ENCODE peak calls at places on chromosome 5, in four cellular contexts. O is heart left ventricle, W is mucosa of descending colon, Z is upper lobe of right lung. H is an unnamed sample.

GRCh38 chr5:7811715-7812114 is 39.2 kb downstream of the CFAP90 start:
- ATAC-seq in O (no peak), W (no peak), Z (no peak), H (no peak)

GRCh38 chr5:93819666-93820065 is 78.3 kb upstream of the POU5F2 start:
- ATAC-seq in O (no peak), W (no peak), Z (no peak), H (no peak)

GRCh38 chr5:27639005-27639612 is 600.7 kb upstream of the CDH9 start:
- ATAC-seq in O (no peak), W (no peak), Z (peak; percentile 27), H (no peak)

GRCh38 chr5:94674841-94675382 is 56.4 kb downstream of the SLF1 start:
- ATAC-seq in O (no peak), W (no peak), Z (no peak), H (no peak)

GRCh38 chr5:129903466-129904101 is 681 bp upstream of the CHSY3 start:
- ATAC-seq in O (peak; percentile 29), W (peak; percentile 19), Z (peak; percentile 49), H (no peak)

GRCh38 chr5:96329886-96330531 is 103.0 kb downstream of the PCSK1 start:
- ATAC-seq in O (no peak), W (no peak), Z (no peak), H (no peak)

GRCh38 chr5:93964421-93964820 is 223.0 kb upstream of the POU5F2 start:
- ATAC-seq in O (no peak), W (no peak), Z (no peak), H (no peak)

GRCh38 chr5:51665295-51665593 is 282.0 kb downstream of the ISL1 start:
- ATAC-seq in O (no peak), W (no peak), Z (no peak), H (no peak)

GRCh38 chr5:10563940-10564837 is at the start of gene ANKRD33B:
- ATAC-seq in O (peak; percentile 33), W (peak; percentile 81), Z (peak; percentile 77), H (peak; percentile 50)

GRCh38 chr5:175561085-175561484 is 82.7 kb downstream of the SFXN1 start:
- ATAC-seq in O (no peak), W (no peak), Z (no peak), H (no peak)

GRCh38 chr5:159504857-159505304 is 174.6 kb upstream of the IL12B start:
- ATAC-seq in O (peak; percentile 53), W (peak; percentile 22), Z (peak; percentile 99), H (peak; percentile 51)

GRCh38 chr5:80190960-80191359 is 64.9 kb downstream of the SERINC5 start:
- ATAC-seq in O (no peak), W (no peak), Z (no peak), H (no peak)

GRCh38 chr5:134127376-134127861 is 12.9 kb downstream of the TCF7 start:
- ATAC-seq in O (peak; percentile 55), W (no peak), Z (peak; percentile 7), H (peak; percentile 37)

GRCh38 chr5:91306497-91306896 is 76.6 kb downstream of the ARRDC3 start:
- ATAC-seq in O (no peak), W (no peak), Z (no peak), H (no peak)

GRCh38 chr5:16727937-16728336 is 111.1 kb upstream of the RETREG1 start:
- ATAC-seq in O (peak; percentile 35), W (peak; percentile 80), Z (peak; percentile 71), H (no peak)

GRCh38 chr5:30103056-30104020 is 1090.1 kb upstream of the CDH6 start:
- ATAC-seq in O (no peak), W (no peak), Z (no peak), H (no peak)

GRCh38 chr5:141186897-141187512 is at the start of gene PCDHB9:
- ATAC-seq in O (no peak), W (no peak), Z (peak; percentile 29), H (no peak)

GRCh38 chr5:141196363-141196762 is 3.1 kb upstream of the PCDHB11 start:
- ATAC-seq in O (no peak), W (no peak), Z (no peak), H (no peak)

GRCh38 chr5:141192110-141192725 is at the start of gene PCDHB10:
- ATAC-seq in O (no peak), W (no peak), Z (peak; percentile 41), H (no peak)
- TF ChIP-seq CTCF in O (peak; percentile 44), W (no peak), Z (peak; percentile 40), H (no peak)

GRCh38 chr5:179816401-179817070 is 4.2 kb upstream of the SQSTM1 start:
- ATAC-seq in O (no peak), W (no peak), Z (no peak), H (no peak)
- H3K4me3 ChIP-seq in O (peak overlapping the region; percentile 56), W (no peak overlapping the region), Z (peak overlapping the region; percentile 55), H (peak overlapping the region; percentile 65)

GRCh38 chr5:141692533-141692888 is 10.5 kb upstream of the ARAP3 start:
- ATAC-seq in O (no peak), W (no peak), Z (no peak), H (no peak)

GRCh38 chr5:141691286-141691866 is 9.3 kb upstream of the ARAP3 start:
- ATAC-seq in O (no peak), W (no peak), Z (no peak), H (no peak)

GRCh38 chr5:141692919-141693848 is 11.2 kb upstream of the ARAP3 start:
- ATAC-seq in O (no peak), W (peak; percentile 31), Z (peak; percentile 15), H (no peak)

GRCh38 chr5:141694479-141694878 is 12.4 kb upstream of the ARAP3 start:
- ATAC-seq in O (no peak), W (no peak), Z (no peak), H (no peak)

GRCh38 chr5:141691867-141692532 is 10.0 kb upstream of the ARAP3 start:
- ATAC-seq in O (peak; percentile 79), W (peak; percentile 96), Z (peak; percentile 97), H (peak; percentile 88)
- TF ChIP-seq CTCF in O (peak; percentile 99), W (peak; percentile 98), Z (peak; percentile 99), H (peak; percentile 95)

GRCh38 chr5:147904110-147904509 is 2.2 kb downstream of the C5orf46 start:
- ATAC-seq in O (no peak), W (no peak), Z (no peak), H (no peak)
- H3K4me3 ChIP-seq in O (no peak overlapping the region), W (no peak overlapping the region), Z (no peak overlapping the region), H (no peak overlapping the region)

GRCh38 chr5:132754111-132754510 is 6.9 kb downstream of the CCNI2 start:
- ATAC-seq in O (no peak), W (no peak), Z (no peak), H (no peak)

GRCh38 chr5:132752581-132753125 is 5.4 kb downstream of the CCNI2 start:
- ATAC-seq in O (no peak), W (no peak), Z (no peak), H (no peak)

GRCh38 chr5:132751971-132752580 is 4.8 kb downstream of the CCNI2 start:
- ATAC-seq in O (no peak), W (no peak), Z (no peak), H (no peak)

GRCh38 chr5:132754947-132755346 is 7.7 kb downstream of the CCNI2 start:
- ATAC-seq in O (peak; percentile 22), W (no peak), Z (no peak), H (no peak)

DNA sequence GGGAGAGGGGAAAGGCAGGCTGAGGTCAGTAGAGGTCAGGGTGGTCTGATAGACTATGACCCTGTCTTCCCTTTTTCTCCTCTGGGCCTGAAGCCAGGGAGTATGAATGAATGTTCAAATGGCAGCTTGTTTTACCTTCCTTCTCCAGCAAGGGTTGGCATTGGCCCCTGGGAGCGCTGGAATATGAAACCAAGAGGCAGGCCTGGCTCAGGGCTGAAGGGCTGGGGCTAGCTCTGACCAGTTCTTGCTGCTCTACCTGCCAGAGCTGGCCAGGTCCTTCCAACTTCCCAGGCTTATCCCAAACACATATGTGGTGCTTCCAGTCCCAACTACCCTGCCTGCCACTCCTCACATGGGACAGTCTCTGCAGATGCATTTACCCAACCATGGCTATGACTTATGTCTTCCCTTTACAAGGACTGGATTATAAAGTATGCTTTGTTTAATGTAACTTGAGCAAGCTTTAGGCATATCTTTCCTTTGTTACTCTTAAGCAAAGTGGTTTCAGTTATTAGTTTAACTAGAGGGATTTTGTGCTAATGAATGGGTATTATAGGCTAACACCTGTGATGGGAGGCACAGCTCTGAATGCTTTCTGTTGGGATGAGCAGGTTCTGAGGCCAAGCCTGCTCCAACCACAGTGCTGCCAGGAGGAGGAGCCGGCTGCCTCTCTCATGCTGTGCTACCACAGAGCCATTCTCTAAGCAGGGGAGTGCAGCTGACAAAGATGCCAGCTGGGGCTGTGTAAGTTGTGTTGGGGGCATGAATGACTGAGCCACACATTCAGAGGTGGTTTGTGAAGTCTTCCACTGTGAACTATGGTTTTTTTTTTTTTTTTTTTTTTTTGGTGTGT is 6.1 kb downstream of the CCNI2 start:
- ATAC-seq in O (no peak), W (peak; percentile 50), Z (peak; percentile 31), H (no peak)
- TF ChIP-seq CTCF in O (no peak), W (no peak), Z (no peak), H (no peak)

GRCh38 chr5:82246960-82247574 is 31.1 kb downstream of the RPS23 start:
- ATAC-seq in O (no peak), W (no peak), Z (no peak), H (no peak)

GRCh38 chr5:82244854-82245635 is 33.1 kb downstream of the RPS23 start:
- ATAC-seq in O (no peak), W (no peak), Z (no peak), H (no peak)

DNA sequence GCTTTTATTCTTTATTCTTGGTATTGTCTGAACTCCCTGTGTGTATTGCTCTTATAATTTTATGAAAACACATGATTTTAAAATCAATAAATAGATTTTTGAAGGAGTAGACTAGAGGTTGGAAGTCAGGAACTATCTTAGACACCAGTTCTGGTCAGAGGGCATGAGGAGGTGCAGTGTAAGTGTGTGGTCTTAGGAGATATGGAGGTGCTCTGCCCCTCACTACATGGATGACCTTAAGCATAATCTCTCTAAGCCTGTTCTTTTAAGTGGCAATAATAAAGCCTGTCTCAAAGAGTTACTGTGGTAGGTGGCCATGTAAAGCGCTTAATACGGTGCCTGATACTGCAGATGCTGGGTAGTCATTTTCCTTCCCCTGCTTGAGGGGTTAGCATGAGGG is 34.0 kb downstream of the RPS23 start:
- ATAC-seq in O (no peak), W (no peak), Z (no peak), H (no peak)
- H3K4me3 ChIP-seq in O (no peak overlapping the region), W (no peak overlapping the region), Z (no peak overlapping the region), H (no peak overlapping the region)

GRCh38 chr5:103223031-103223955 is 35.3 kb upstream of the MACIR start:
- ATAC-seq in O (no peak), W (no peak), Z (no peak), H (no peak)

GRCh38 chr5:103228056-103228455 is 30.5 kb upstream of the MACIR start:
- ATAC-seq in O (no peak), W (no peak), Z (no peak), H (no peak)

GRCh38 chr5:103224894-103225246 is 33.7 kb upstream of the MACIR start:
- ATAC-seq in O (no peak), W (no peak), Z (peak; percentile 18), H (no peak)

GRCh38 chr5:103228588-103228987 is 30.0 kb upstream of the MACIR start:
- ATAC-seq in O (no peak), W (no peak), Z (no peak), H (no peak)

GRCh38 chr5:103224118-103224893 is 34.3 kb upstream of the MACIR start:
- ATAC-seq in O (peak; percentile 82), W (peak; percentile 95), Z (peak; percentile 98), H (peak; percentile 51)
- TF ChIP-seq CTCF in O (peak; percentile 63), W (peak; percentile 41), Z (peak; percentile 71), H (peak; percentile 58)

DNA sequence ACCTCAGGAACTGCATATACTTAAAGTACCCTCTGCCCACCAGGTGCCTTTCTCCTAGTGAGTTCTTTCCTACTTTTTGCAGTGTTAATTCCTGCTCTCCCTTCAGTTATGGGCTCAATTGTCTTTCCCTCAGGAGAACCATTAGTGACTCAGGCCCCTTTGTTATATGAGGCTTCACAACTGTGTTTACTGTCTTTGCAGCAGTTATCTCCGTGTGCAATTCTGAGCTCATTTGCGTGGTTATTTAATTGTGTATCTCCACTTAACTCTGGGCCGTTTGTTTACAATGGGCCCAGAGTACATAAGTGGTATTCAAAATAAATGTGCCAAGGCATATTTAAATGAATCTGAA is 9.6 kb downstream of the FBXO38 start:
- ATAC-seq in O (no peak), W (peak; percentile 58), Z (no peak), H (no peak)
- H3K4me3 ChIP-seq in O (no peak overlapping the region), W (no peak overlapping the region), Z (no peak overlapping the region), H (no peak overlapping the region)

H was measured in gastroesophageal sphincter.